ENCODE peak calls at places on chromosomes 2 and 18, in four cellular contexts. One of them, this sample, is unnamed.

GRCh38 chr2:169291517-169291916 is 70.8 kb downstream of the LRP2 start:
- DNase-seq in A549: no peak
- DNase-seq in K562: no peak
- DNase-seq in HepG2: no peak
- DNase-seq in this sample: no peak

GRCh38 chr2:240919161-240919781 is 13.1 kb downstream of the CROCC2 start:
- DNase-seq in A549: no peak
- DNase-seq in K562: no peak
- DNase-seq in HepG2: no peak
- DNase-seq in this sample: no peak

GRCh38 chr2:65880451-65880850 is 448.1 kb upstream of the SPRED2 start:
- DNase-seq in K562: no peak
- DNase-seq in A549: no peak
- DNase-seq in HepG2: no peak
- DNase-seq in this sample: no peak

GRCh38 chr18:55003695-55004094 is 44.4 kb upstream of the CCDC68 start:
- DNase-seq in A549: no peak
- DNase-seq in HepG2: no peak
- DNase-seq in K562: no peak
- DNase-seq in this sample: no peak

GRCh38 chr2:193350509-193350908 is 1155.8 kb upstream of the TMEFF2 start:
- DNase-seq in A549: no peak
- DNase-seq in K562: no peak
- DNase-seq in HepG2: no peak
- DNase-seq in this sample: no peak

GRCh38 chr18:58381676-58382411 is 247.0 kb downstream of the ALPK2 start:
- DNase-seq in A549: no peak
- DNase-seq in HepG2: no peak
- DNase-seq in K562: no peak
- DNase-seq in this sample: no peak

GRCh38 chr2:85179541-85179940 is 46.3 kb downstream of the TCF7L1 start:
- DNase-seq in HepG2: no peak
- DNase-seq in A549: no peak
- DNase-seq in K562: no peak
- DNase-seq in this sample: no peak

GRCh38 chr2:126877861-126878565 is 20.7 kb upstream of the TEX51 start:
- DNase-seq in HepG2: no peak
- DNase-seq in A549: no peak
- DNase-seq in K562: no peak
- DNase-seq in this sample: no peak

GRCh38 chr2:200319587-200320337 is 13.3 kb downstream of the SPATS2L start:
- DNase-seq in K562: no peak
- DNase-seq in A549: peak
- DNase-seq in HepG2: peak
- DNase-seq in this sample: no peak

GRCh38 chr2:236935131-236935530 is 150.6 kb upstream of the COPS8 start:
- DNase-seq in K562: no peak
- DNase-seq in A549: no peak
- DNase-seq in HepG2: no peak
- DNase-seq in this sample: no peak

GRCh38 chr2:173122936-173123335 is 47.3 kb downstream of the MAP3K20 start:
- DNase-seq in K562: no peak
- DNase-seq in HepG2: no peak
- DNase-seq in A549: no peak
- DNase-seq in this sample: no peak

GRCh38 chr18:54020346-54020745 is 204.1 kb downstream of the MBD2 start:
- DNase-seq in HepG2: no peak
- DNase-seq in K562: no peak
- DNase-seq in A549: no peak
- DNase-seq in this sample: no peak

GRCh38 chr2:216626168-216626874 is 6.9 kb upstream of the IGFBP2 start:
- DNase-seq in HepG2: no peak
- DNase-seq in A549: no peak
- DNase-seq in K562: no peak
- DNase-seq in this sample: no peak

GRCh38 chr2:230520875-230521155 is 104.8 kb downstream of the SP100 start:
- DNase-seq in A549: peak
- DNase-seq in K562: no peak
- DNase-seq in HepG2: no peak
- DNase-seq in this sample: no peak

GRCh38 chr2:72148391-72148974 is 821 bp upstream of the CYP26B1 start:
- DNase-seq in A549: peak
- DNase-seq in K562: peak
- DNase-seq in HepG2: no peak
- DNase-seq in this sample: peak

GRCh38 chr2:105682401-105682800 is 62.3 kb upstream of the NCK2 start:
- DNase-seq in A549: no peak
- DNase-seq in K562: no peak
- DNase-seq in HepG2: no peak
- DNase-seq in this sample: no peak

GRCh38 chr2:234917245-234917975 is 34.4 kb upstream of the SH3BP4 start:
- DNase-seq in K562: no peak
- DNase-seq in HepG2: no peak
- DNase-seq in A549: no peak
- DNase-seq in this sample: no peak

GRCh38 chr2:190984595-190984994 is 29.4 kb downstream of the STAT1 start:
- DNase-seq in K562: no peak
- DNase-seq in A549: no peak
- DNase-seq in HepG2: no peak
- DNase-seq in this sample: no peak

DNA sequence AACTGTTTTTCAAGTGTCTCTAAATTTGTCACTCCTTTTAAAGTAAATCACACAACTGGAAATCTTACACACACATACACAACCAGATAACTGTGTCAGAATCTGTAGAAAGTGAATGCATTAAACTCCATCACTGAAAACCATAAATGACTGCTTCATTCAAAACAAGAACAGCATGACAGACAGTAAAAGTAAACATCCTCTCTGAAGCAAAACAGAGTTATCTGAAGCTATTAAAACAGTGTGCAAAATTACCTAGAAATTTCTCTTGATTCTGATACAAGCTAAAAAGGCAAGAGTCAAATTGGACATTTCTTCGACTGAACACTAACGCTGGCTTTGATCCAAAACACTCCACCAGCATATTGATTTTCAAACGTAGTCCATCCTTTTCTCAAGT is 128.7 kb upstream of the ITGB6 start:
- DNase-seq in K562: no peak
- DNase-seq in HepG2: no peak
- DNase-seq in A549: no peak
- DNase-seq in this sample: no peak
- TF ChIP-seq NR3C1 in K562: no peak
- TF ChIP-seq NR3C1 in HepG2: no peak
- TF ChIP-seq NR3C1 in A549: no peak
- TF ChIP-seq NR3C1 in this sample: no peak

GRCh38 chr18:69752737-69753380 is 194.8 kb downstream of the CD226 start:
- DNase-seq in K562: no peak
- DNase-seq in A549: peak
- DNase-seq in HepG2: peak
- DNase-seq in this sample: no peak
- TF ChIP-seq NR3C1 in K562: no peak
- TF ChIP-seq NR3C1 in A549: no peak
- TF ChIP-seq NR3C1 in HepG2: no peak
- TF ChIP-seq NR3C1 in this sample: no peak

GRCh38 chr2:176128172-176129012 is 1.1 kb upstream of the HOXD8 start:
- DNase-seq in A549: no peak
- DNase-seq in K562: no peak
- DNase-seq in HepG2: no peak
- DNase-seq in this sample: peak

GRCh38 chr2:176130153-176130916 is 830 bp downstream of the HOXD8 start:
- DNase-seq in A549: peak
- DNase-seq in HepG2: no peak
- DNase-seq in K562: peak
- DNase-seq in this sample: peak

GRCh38 chr2:176129825-176130152 is 284 bp downstream of the HOXD8 start:
- DNase-seq in A549: no peak
- DNase-seq in K562: no peak
- DNase-seq in HepG2: no peak
- DNase-seq in this sample: no peak

GRCh38 chr2:176127769-176128072 is 1.8 kb upstream of the HOXD8 start:
- DNase-seq in A549: no peak
- DNase-seq in K562: no peak
- DNase-seq in HepG2: no peak
- DNase-seq in this sample: no peak

GRCh38 chr2:176129013-176129796 is at the start of gene HOXD8:
- DNase-seq in K562: peak
- DNase-seq in A549: peak
- DNase-seq in HepG2: no peak
- DNase-seq in this sample: peak
- TF ChIP-seq NR3C1 in K562: no peak
- TF ChIP-seq NR3C1 in A549: no peak
- TF ChIP-seq NR3C1 in HepG2: no peak
- TF ChIP-seq NR3C1 in this sample: no peak

GRCh38 chr2:197281421-197281820 is 29.2 kb downstream of the ANKRD44 start:
- DNase-seq in A549: no peak
- DNase-seq in K562: no peak
- DNase-seq in HepG2: no peak
- DNase-seq in this sample: no peak

GRCh38 chr2:197285361-197285760 is 25.2 kb downstream of the ANKRD44 start:
- DNase-seq in HepG2: no peak
- DNase-seq in K562: no peak
- DNase-seq in A549: no peak
- DNase-seq in this sample: no peak

GRCh38 chr2:197292614-197293013 is 18.0 kb downstream of the ANKRD44 start:
- DNase-seq in K562: no peak
- DNase-seq in HepG2: no peak
- DNase-seq in A549: no peak
- DNase-seq in this sample: no peak

DNA sequence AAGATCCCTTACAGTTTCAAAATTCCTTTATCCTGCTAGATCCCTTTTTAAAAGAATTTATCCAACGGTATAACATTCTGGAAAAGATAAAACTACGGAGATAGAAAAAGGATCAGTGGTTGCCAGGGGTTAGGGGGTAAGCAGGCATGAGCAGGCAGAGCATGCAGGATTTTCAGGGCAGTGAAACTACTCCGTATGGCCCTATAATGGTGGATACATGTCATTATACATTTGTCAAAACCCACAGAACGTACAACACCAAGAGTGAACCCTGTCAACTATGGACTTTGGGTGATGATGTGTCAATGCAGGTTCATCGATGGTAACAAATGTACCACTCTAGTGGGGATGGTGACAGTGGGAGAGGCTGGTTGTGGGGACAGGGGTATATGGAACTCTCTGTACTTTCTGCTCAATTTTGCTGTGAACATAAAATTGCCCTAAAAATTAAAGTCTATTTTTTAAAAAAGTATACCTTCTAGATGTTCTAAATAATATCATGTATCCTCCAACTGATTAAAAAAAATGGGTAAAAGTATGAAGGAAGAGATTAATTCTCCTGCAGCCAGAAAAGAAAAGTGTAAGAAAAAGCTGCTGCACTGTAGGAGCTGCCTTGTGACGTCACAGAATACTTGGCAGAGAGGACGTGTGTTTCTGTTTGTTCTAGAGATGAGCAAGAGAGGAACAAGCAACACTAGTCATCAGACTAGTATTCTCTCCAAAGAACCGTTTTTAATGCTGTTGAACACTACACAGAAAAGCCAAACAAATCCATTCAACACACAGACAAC is 23.6 kb downstream of the ANKRD44 start:
- DNase-seq in A549: peak
- DNase-seq in K562: no peak
- DNase-seq in HepG2: peak
- DNase-seq in this sample: no peak
- TF ChIP-seq NR3C1 in A549: no peak
- TF ChIP-seq NR3C1 in K562: no peak
- TF ChIP-seq NR3C1 in HepG2: no peak
- TF ChIP-seq NR3C1 in this sample: no peak